ENCODE peak calls at places on chromosomes 1 and 21, in five cellular contexts. V is IMR-90; K is BJ; Z is CD8-positive, alpha-beta T cell; W is uterus. X is an unnamed sample. For H3K36me3, the result is how much of the 10 kb centered on the place peaks cover.

GRCh38 chr1:225766967-225767413 is 10.6 kb upstream of the SRP9 start:
- DNase-seq in V (peak), W (peak), Z (no peak), K (peak), X (peak)

GRCh38 chr1:20242890-20243479 is 47.7 kb upstream of the VWA5B1 start:
- DNase-seq in K (no peak), Z (no peak), V (no peak), W (no peak), X (no peak)

GRCh38 chr1:7539772-7540175 is 231.3 kb upstream of the VAMP3 start:
- DNase-seq in V (peak), Z (no peak), W (no peak), K (no peak), X (peak)

GRCh38 chr1:155856975-155857930 is at the start of gene GON4L:
- DNase-seq in V (peak), W (peak), K (peak), Z (peak), X (peak)

GRCh38 chr1:6080469-6080868 is 34.8 kb downstream of the KCNAB2 start:
- DNase-seq in Z (no peak), K (no peak), V (no peak), W (no peak), X (peak)

GRCh38 chr1:24309762-24310485 is 9.2 kb upstream of the GRHL3 start:
- DNase-seq in K (no peak), Z (no peak), W (no peak), V (peak), X (peak)

GRCh38 chr1:155170101-155170785 is 2.9 kb downstream of the KRTCAP2 start:
- DNase-seq in K (no peak), Z (no peak), W (no peak), V (no peak), X (no peak)

GRCh38 chr1:6691507-6691906 is 10.1 kb downstream of the DNAJC11 start:
- DNase-seq in W (no peak), V (no peak), K (no peak), Z (no peak), X (no peak)

GRCh38 chr1:117059334-117059677 is 820 bp upstream of the TTF2 start:
- DNase-seq in K (no peak), V (no peak), W (no peak), Z (peak), X (peak)

GRCh38 chr21:42566524-42567180 is 53.0 kb downstream of the SLC37A1 start:
- DNase-seq in V (no peak), Z (no peak), W (peak), K (no peak), X (no peak)

GRCh38 chr1:37475380-37476086 is 1.2 kb downstream of the ZC3H12A start:
- DNase-seq in Z (no peak), K (no peak), V (no peak), W (no peak), X (no peak)

GRCh38 chr1:185155600-185156320 is 993 bp downstream of the TRMT1L start:
- DNase-seq in Z (no peak), W (no peak), V (peak), K (no peak), X (peak)

GRCh38 chr1:171188388-171189266 is 3.5 kb downstream of the FMO2 start:
- DNase-seq in Z (peak), W (peak), V (peak), K (no peak), X (peak)

GRCh38 chr1:99438656-99439055 is 174.4 kb downstream of the PLPPR4 start:
- DNase-seq in Z (no peak), W (no peak), V (peak), K (no peak), X (no peak)

GRCh38 chr1:214719207-214719606 is 116.2 kb downstream of the CENPF start:
- DNase-seq in Z (no peak), W (no peak), V (peak), K (no peak), X (no peak)

GRCh38 chr21:43634618-43635017 is 24.7 kb downstream of the HSF2BP start:
- DNase-seq in K (no peak), Z (no peak), W (no peak), V (peak), X (no peak)

GRCh38 chr1:109787211-109787844 is 23.6 kb upstream of the EPS8L3 start:
- DNase-seq in K (no peak), Z (no peak), V (peak), W (peak), X (peak)

GRCh38 chr1:165900576-165901380 is 73.4 kb downstream of the UCK2 start:
- DNase-seq in K (no peak), V (no peak), W (no peak), Z (no peak), X (peak)

GRCh38 chr1:78833491-78833890 is 173.0 kb downstream of the ADGRL4 start:
- DNase-seq in W (no peak), V (peak), K (peak), Z (no peak), X (peak)

GRCh38 chr1:15341634-15342375 is 67.9 kb upstream of the EFHD2 start:
- DNase-seq in W (no peak), V (peak), K (peak), Z (no peak), X (peak)

DNA sequence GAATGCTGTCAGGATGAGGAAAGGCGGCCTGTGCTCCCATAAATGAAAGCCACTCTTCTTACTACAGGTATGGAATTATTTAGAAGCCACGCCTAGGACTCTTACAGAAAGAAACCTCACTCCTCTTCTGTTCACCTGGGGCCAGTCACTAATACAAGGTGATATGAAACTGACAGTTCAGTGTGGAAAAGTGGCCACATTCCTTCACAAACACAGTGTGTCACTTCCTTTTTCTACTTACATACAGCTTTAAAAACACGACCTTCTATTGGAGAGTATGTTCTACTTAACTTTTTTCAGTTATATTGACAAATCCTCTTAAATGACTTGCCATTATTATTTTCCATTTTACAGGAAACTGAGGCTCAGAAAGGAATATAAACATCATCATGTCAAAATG is 163.1 kb downstream of the PCNX2 start:
- DNase-seq in V (no peak), Z (no peak), W (no peak), K (no peak), X (no peak)
- H3K4me3 ChIP-seq in V (no peak), Z (no peak), W (no peak), K (no peak), X (no peak)

DNA sequence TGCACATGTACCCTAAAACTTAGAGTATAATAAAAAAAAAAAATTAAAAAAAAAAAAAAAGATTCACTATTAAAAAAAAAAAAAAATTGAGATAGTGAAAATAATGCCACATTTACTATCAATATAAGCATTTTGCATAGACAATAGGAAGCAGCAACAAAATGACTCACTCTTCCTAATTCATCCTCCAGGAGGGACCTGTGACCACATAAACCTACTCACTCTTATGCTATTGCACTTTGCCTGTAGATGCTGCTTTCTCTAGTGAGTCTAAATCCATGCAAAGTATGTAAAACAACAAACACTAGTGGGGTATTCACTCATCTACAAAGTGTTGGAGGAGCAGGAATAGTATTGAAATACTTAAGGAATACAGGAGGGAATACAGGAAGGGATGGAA is 2.9 kb downstream of the OR10J5 start:
- DNase-seq in V (no peak), Z (no peak), W (no peak), K (no peak), X (peak)
- TF ChIP-seq CTCF in V (no peak), Z (no peak), W (no peak), K (no peak), X (no peak)

GRCh38 chr1:153946622-153947246 is at the start of gene DENND4B:
- DNase-seq in W (peak), Z (peak), K (no peak), V (peak), X (peak)
- H3K36me3 ChIP-seq in W (under half), Z (under half), K (under half), V (under half), X (under half)

GRCh38 chr1:222455188-222455879 is 92.6 kb downstream of the HHIPL2 start:
- DNase-seq in Z (peak), V (peak), W (peak), K (peak), X (peak)
- H3K4me3 ChIP-seq in Z (no peak), V (no peak), W (no peak), K (no peak), X (peak)

DNA sequence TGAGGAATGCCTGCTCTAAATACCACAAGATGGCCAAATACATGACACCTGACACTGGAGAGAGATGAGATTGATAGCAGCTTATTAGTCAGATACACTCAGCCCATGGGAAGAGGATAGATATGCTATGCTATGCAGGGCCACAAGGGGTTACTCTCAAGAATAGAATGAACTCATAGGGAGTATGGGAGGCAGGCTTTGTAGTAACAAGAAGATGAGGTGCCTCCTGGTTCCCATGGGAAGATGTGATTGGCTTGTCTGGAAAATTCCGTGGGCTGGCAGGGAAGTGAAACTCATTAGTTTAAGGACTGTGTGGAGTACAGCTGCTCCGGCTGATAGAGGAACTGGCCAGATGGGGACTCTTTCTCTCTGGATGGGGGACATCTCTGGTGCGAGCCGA is 16.5 kb downstream of the CCDC30 start:
- DNase-seq in V (peak), W (no peak), Z (no peak), K (no peak), X (peak)
- TF ChIP-seq CTCF in V (no peak), W (no peak), Z (no peak), K (peak), X (peak)

X was measured in mammary epithelial cell.